ENCODE peak calls at places on chromosomes 5 and 9, in four cellular contexts. S is HepG2, W is K562, T is Panc1. O is an unnamed sample.

GRCh38 chr9:33939924-33940874 is 108.5 kb downstream of the UBAP2 start:
- DNase-seq in T (no peak), S (peak; percentile 98), W (no peak), O (no peak)

GRCh38 chr9:129464972-129465833 is 155.7 kb downstream of the C9orf50 start:
- DNase-seq in S (no peak), W (no peak), T (no peak), O (no peak)

GRCh38 chr5:14265574-14265973 is 122.4 kb downstream of the TRIO start:
- DNase-seq in T (peak; percentile 96), S (peak; percentile 53), W (no peak), O (peak; percentile 74)

GRCh38 chr5:135741040-135741439 is 93.4 kb upstream of the SLC25A48 start:
- DNase-seq in T (no peak), S (no peak), W (no peak), O (no peak)

GRCh38 chr5:38922199-38922598 is 76.4 kb downstream of the OSMR start:
- DNase-seq in S (peak; percentile 29), W (peak; percentile 81), T (peak; percentile 45), O (peak; percentile 22)

GRCh38 chr9:27548055-27548741 is 18.6 kb upstream of the MOB3B start:
- DNase-seq in W (no peak), S (no peak), T (no peak), O (peak; percentile 19)

GRCh38 chr5:107154598-107154997 is 516.1 kb downstream of the EFNA5 start:
- DNase-seq in W (no peak), T (no peak), S (no peak), O (no peak)

GRCh38 chr5:158590936-158591863 is 508.5 kb downstream of the EBF1 start:
- DNase-seq in S (no peak), T (no peak), W (no peak), O (no peak)

GRCh38 chr9:123960366-123960765 is 30.4 kb upstream of the DENND1A start:
- DNase-seq in T (no peak), W (peak; percentile 27), S (no peak), O (no peak)

GRCh38 chr5:33539192-33539591 is 98.4 kb downstream of the TARS1 start:
- DNase-seq in S (no peak), T (no peak), W (no peak), O (no peak)

GRCh38 chr5:56692359-56693219 is 122.8 kb upstream of the MAP3K1 start:
- DNase-seq in S (no peak), W (no peak), T (no peak), O (no peak)

GRCh38 chr9:93296889-93297480 is 113.0 kb downstream of the WNK2 start:
- DNase-seq in T (no peak), S (no peak), W (no peak), O (no peak)

GRCh38 chr9:127568971-127569818 is 42.9 kb upstream of the STXBP1 start:
- DNase-seq in T (no peak), W (peak; percentile 99), S (peak; percentile 55), O (no peak)

GRCh38 chr9:121645853-121646807 is 5.3 kb upstream of the DAB2IP start:
- DNase-seq in S (no peak), T (no peak), W (no peak), O (no peak)

GRCh38 chr5:136836093-136836492 is 470.7 kb upstream of the TRPC7 start:
- DNase-seq in T (no peak), W (no peak), S (no peak), O (no peak)

GRCh38 chr9:101462558-101462957 is 27.0 kb upstream of the ALDOB start:
- DNase-seq in W (peak; percentile 77), T (no peak), S (no peak), O (no peak)

GRCh38 chr5:160466889-160467554 is 45.4 kb downstream of the PTTG1 start:
- DNase-seq in T (no peak), W (no peak), S (peak; percentile 80), O (no peak)

GRCh38 chr5:38400365-38400764 is 142.0 kb downstream of the EGFLAM start:
- DNase-seq in T (no peak), S (no peak), W (no peak), O (no peak)

GRCh38 chr9:2688636-2689035 is 28.7 kb upstream of the KCNV2 start:
- DNase-seq in T (no peak), W (no peak), S (no peak), O (no peak)

GRCh38 chr9:128389395-128390149 is 18.4 kb downstream of the URM1 start:
- DNase-seq in S (no peak), T (no peak), W (no peak), O (no peak)

DNA sequence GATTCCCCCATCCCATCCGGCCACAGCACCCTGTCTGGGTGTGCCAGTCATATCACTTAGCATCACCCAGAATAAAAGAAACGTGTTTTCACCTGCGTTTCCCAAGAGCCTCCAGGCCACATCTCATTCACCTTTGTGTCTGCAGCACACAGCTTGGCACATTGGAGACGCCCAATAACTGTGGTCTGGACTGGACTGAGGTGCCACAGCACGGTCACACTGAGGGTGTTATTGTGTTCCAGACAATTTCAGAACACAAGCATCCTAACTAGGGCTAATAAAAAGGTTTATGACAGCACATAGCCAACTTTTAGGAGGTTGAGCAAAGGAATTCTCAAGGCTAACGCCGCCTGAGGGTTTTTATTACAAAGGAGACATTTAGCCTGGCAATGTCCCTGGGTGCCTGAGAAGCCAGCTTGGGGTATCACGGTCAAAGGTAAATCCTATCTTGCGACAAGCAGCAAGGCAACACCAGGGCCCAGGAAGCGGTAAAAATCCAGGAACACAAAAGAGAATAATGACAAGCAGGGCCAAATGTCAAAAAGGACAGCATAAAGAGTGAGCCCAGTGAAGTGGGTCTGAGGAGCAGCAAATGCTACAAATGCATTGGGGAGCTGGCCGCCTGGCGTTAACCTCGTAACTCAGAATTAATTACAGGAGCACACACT is 3.4 kb downstream of the EPB41L4B start:
- DNase-seq in S (no peak), T (no peak), W (no peak), O (no peak)
- TF ChIP-seq TCF7L2 in S (no peak), T (peak; percentile 93), W (no peak), O (no peak)

DNA sequence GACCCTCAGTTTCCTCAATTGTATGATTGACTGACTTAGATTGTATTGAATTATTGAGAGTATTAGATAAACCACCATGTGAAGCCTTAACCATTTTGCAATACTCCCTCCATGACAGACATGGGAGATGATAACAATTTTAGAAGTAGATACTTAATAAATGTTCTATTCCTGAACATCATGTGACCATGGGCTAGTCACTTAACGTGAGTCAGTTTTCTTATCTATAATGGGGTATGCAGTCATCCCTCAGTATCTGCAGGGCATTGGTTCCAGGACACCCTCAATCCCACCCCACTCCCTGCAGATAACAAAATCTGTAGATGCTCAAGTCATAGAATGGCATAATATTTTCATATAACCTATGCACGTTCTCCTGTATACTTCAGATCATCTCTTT is 31.0 kb downstream of the SNX18 start:
- DNase-seq in S (no peak), W (no peak), T (no peak), O (no peak)
- H3K4me3 ChIP-seq in S (no peak overlapping the region), W (no peak overlapping the region), T (no peak overlapping the region), O (no peak overlapping the region)

GRCh38 chr5:79811081-79811480 is 121.4 kb downstream of the CMYA5 start:
- DNase-seq in T (no peak), W (peak; percentile 89), S (no peak), O (no peak)

GRCh38 chr5:79809743-79810142 is 120.1 kb downstream of the CMYA5 start:
- DNase-seq in T (no peak), W (no peak), S (no peak), O (no peak)

GRCh38 chr5:79802995-79803394 is 113.4 kb downstream of the CMYA5 start:
- DNase-seq in S (no peak), W (no peak), T (no peak), O (no peak)

GRCh38 chr5:79802404-79802803 is 112.8 kb downstream of the CMYA5 start:
- DNase-seq in S (no peak), T (no peak), W (no peak), O (no peak)

DNA sequence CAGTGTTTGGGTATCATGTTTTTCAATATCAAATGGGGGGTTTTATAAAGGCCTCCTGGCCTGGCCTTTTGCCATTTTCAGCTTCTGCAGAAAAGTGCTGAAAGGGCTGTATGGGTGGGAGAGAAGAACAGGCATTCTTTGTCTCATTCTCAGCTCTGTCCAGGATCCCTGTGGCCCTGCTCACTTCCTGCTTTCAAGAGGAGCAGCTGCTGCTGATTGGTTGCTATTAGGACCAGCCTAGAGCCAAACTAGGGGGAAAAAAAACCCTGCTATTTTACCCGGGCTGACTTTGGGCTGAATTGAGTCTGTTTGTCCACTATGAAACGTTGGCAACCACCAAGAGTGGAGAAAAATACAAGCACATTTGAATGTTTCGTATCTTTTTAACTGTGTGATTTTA is 117.1 kb downstream of the CMYA5 start:
- DNase-seq in S (no peak), W (no peak), T (no peak), O (no peak)
- TF ChIP-seq TCF7L2 in S (no peak), W (no peak), T (no peak), O (no peak)

GRCh38 chr9:131670247-131670681 is 69.6 kb downstream of the RAPGEF1 start:
- DNase-seq in S (no peak), W (no peak), T (no peak), O (no peak)
- H3K4me3 ChIP-seq in S (no peak overlapping the region), W (no peak overlapping the region), T (no peak overlapping the region), O (no peak overlapping the region)

DNA sequence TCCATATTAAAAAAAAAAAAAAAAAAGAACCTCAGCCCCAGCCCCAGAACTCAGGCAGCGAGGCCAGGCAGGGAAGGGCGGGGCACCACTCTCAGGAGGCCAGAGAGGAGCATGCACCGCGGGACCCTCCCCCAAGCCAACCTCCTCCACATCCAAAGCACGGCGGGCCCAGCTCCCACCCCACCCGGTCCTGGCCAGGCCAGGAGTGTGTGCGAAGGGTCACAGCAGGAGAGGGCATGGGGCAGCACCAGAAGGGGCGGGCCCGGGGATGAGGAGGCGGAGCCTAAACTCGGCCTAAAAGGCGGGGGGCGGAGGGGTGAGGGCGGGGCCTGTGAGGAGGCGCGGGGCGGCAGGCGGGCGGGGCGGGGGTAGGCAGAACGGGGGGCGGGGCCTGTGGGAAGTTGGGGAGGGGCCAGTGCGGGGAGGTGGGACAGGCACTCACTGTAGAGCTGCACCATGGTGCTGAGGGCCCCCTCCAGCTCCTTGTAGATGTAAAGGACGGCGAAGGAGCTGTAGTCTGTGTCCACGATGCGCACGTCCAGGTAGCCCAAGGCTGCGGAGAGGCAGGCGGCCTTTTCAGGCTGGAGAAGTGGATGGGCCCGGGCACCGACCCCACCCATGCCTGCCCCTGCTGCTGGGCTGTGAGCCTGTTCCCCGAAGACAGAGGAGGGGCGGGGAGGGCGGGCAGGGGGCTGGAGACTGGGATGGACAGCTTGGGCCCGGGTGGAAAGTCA is 1.2 kb downstream of the LCN15 start:
- DNase-seq in W (peak; percentile 96), T (no peak), S (peak; percentile 30), O (peak; percentile 46)
- TF ChIP-seq TCF7L2 in W (no peak), T (no peak), S (no peak), O (no peak)

O was measured in HCT116.